ENCODE peak calls at places on chromosome 13, in seven cellular contexts. I is uterus, E is heart right ventricle, Q is AG04449, S is heart left ventricle, D is AG04450, X is BJ. N is an unnamed sample.

GRCh38 chr13:26255717-26256277 is 1.9 kb downstream of the CDK8 start:
- DNase-seq in I (no peak), E (no peak), Q (no peak), S (no peak), D (no peak), X (no peak), N (no peak)

GRCh38 chr13:73210218-73210883 is 151.5 kb downstream of the KLF5 start:
- DNase-seq in I (no peak), E (no peak), Q (no peak), S (no peak), D (no peak), X (no peak), N (no peak)

GRCh38 chr13:32754179-32754578 is 167.9 kb downstream of the PDS5B start:
- DNase-seq in I (no peak), E (no peak), Q (no peak), S (no peak), D (no peak), X (no peak), N (no peak)

GRCh38 chr13:70994204-70994603 is 872.8 kb downstream of the DACH1 start:
- DNase-seq in I (no peak), E (no peak), Q (no peak), S (no peak), D (no peak), X (no peak), N (no peak)

GRCh38 chr13:72151241-72151640 is 284.2 kb upstream of the DACH1 start:
- DNase-seq in I (no peak), E (no peak), Q (peak; percentile 65), S (no peak), D (no peak), X (peak; percentile 82), N (no peak)

GRCh38 chr13:21071894-21072293 is 10.5 kb upstream of the LATS2 start:
- DNase-seq in I (no peak), E (no peak), Q (no peak), S (no peak), D (no peak), X (no peak), N (no peak)

GRCh38 chr13:90732049-90732448 is 615.4 kb upstream of the MIR17HG start:
- DNase-seq in I (no peak), E (no peak), Q (no peak), S (no peak), D (no peak), X (no peak), N (no peak)

GRCh38 chr13:77519808-77520207 is 15.7 kb upstream of the SCEL start:
- DNase-seq in I (no peak), E (no peak), Q (no peak), S (no peak), D (no peak), X (no peak), N (no peak)

GRCh38 chr13:24473646-24474045 is 38.9 kb downstream of the PARP4 start:
- DNase-seq in I (no peak), E (no peak), Q (no peak), S (no peak), D (no peak), X (no peak), N (no peak)

GRCh38 chr13:23778879-23779278 is 110.3 kb downstream of the MIPEP start:
- DNase-seq in I (no peak), E (no peak), Q (no peak), S (no peak), D (no peak), X (no peak), N (peak; percentile 44)

GRCh38 chr13:98279473-98280175 is 102.6 kb upstream of the RNF113B start:
- DNase-seq in I (no peak), E (no peak), Q (no peak), S (no peak), D (no peak), X (no peak), N (no peak)

GRCh38 chr13:46633416-46633815 is 80.4 kb downstream of the LRCH1 start:
- DNase-seq in I (no peak), E (no peak), Q (peak; percentile 42), S (no peak), D (peak; percentile 69), X (peak; percentile 43), N (peak; percentile 73)

GRCh38 chr13:44870456-44870929 is 118.8 kb downstream of the NUFIP1 start:
- DNase-seq in I (no peak), E (peak; percentile 30), Q (no peak), S (peak; percentile 83), D (no peak), X (no peak), N (no peak)

GRCh38 chr13:41137951-41138350 is 5.3 kb upstream of the KBTBD6 start:
- DNase-seq in I (no peak), E (no peak), Q (no peak), S (no peak), D (peak; percentile 8), X (no peak), N (peak; percentile 82)

GRCh38 chr13:102970542-102970941 is 95.7 kb downstream of the SLC10A2 start:
- DNase-seq in I (no peak), E (no peak), Q (no peak), S (no peak), D (no peak), X (no peak), N (no peak)

GRCh38 chr13:102597029-102598015 is 536 bp downstream of the TPP2 start:
- DNase-seq in I (peak; percentile 32), E (no peak), Q (no peak), S (peak; percentile 27), D (no peak), X (no peak), N (no peak)

GRCh38 chr13:45747071-45747470 is 45.0 kb downstream of the CBY2 start:
- DNase-seq in I (no peak), E (no peak), Q (no peak), S (no peak), D (no peak), X (no peak), N (no peak)

GRCh38 chr13:86906458-86906857 is 764.7 kb upstream of the SLITRK5 start:
- DNase-seq in I (no peak), E (no peak), Q (no peak), S (no peak), D (no peak), X (no peak), N (no peak)
- H3K4me3 ChIP-seq in I (no peak overlapping the region), E (no peak overlapping the region), Q (no peak overlapping the region), S (no peak overlapping the region), D (no peak overlapping the region), X (no peak overlapping the region), N (no peak overlapping the region)

GRCh38 chr13:49499889-49500660 is 4.3 kb downstream of the PHF11 start:
- DNase-seq in I (no peak), E (no peak), Q (peak; percentile 45), S (no peak), D (peak; percentile 71), X (peak; percentile 57), N (no peak)

GRCh38 chr13:49498211-49498610 is 2.5 kb downstream of the PHF11 start:
- DNase-seq in I (no peak), E (no peak), Q (no peak), S (no peak), D (no peak), X (no peak), N (no peak)

GRCh38 chr13:49494645-49495044 is 1.1 kb upstream of the PHF11 start:
- DNase-seq in I (no peak), E (no peak), Q (no peak), S (no peak), D (no peak), X (no peak), N (no peak)

GRCh38 chr13:49497272-49497671 is 1.5 kb downstream of the PHF11 start:
- DNase-seq in I (no peak), E (no peak), Q (no peak), S (no peak), D (no peak), X (no peak), N (no peak)

GRCh38 chr13:49495783-49496762 is at the start of gene PHF11:
- DNase-seq in I (peak; percentile 76), E (peak; percentile 79), Q (no peak), S (peak; percentile 89), D (no peak), X (peak; percentile 25), N (no peak)
- TF ChIP-seq CTCF in I (peak; percentile 34), E (no peak), Q (no peak), S (peak; percentile 16), D (no peak), X (peak; percentile 2), N (no peak)

GRCh38 chr13:87671031-87671823 is at the start of gene SLITRK5:
- DNase-seq in I (no peak), E (peak; percentile 58), Q (no peak), S (peak; percentile 40), D (no peak), X (no peak), N (peak; percentile 39)
- H3K4me3 ChIP-seq in I (peak within 1 kb of the TSS; percentile 29), E (peak within 1 kb of the TSS; percentile 49), Q (no peak within 1 kb of the TSS), S (peak within 1 kb of the TSS; percentile 38), D (peak within 1 kb of the TSS; percentile 49), X (peak within 1 kb of the TSS; percentile 25), N (peak within 1 kb of the TSS; percentile 62)

GRCh38 chr13:112968910-112969691 is at the start of gene MCF2L:
- DNase-seq in I (no peak), E (peak; percentile 50), Q (no peak), S (no peak), D (no peak), X (no peak), N (no peak)

GRCh38 chr13:112966776-112967175 is 2.2 kb upstream of the MCF2L start:
- DNase-seq in I (no peak), E (no peak), Q (no peak), S (no peak), D (no peak), X (no peak), N (no peak)

GRCh38 chr13:112969692-112970338 is 801 bp downstream of the MCF2L start:
- DNase-seq in I (no peak), E (no peak), Q (no peak), S (no peak), D (no peak), X (no peak), N (no peak)

GRCh38 chr13:112967666-112968379 is 1.2 kb upstream of the MCF2L start:
- DNase-seq in I (no peak), E (no peak), Q (no peak), S (no peak), D (no peak), X (no peak), N (peak; percentile 9)

GRCh38 chr13:112968380-112968909 is 569 bp upstream of the MCF2L start:
- DNase-seq in I (no peak), E (peak; percentile 62), Q (no peak), S (no peak), D (no peak), X (no peak), N (no peak)
- TF ChIP-seq CTCF in I (no peak), E (no peak), Q (no peak), S (no peak), D (no peak), X (no peak), N (no peak)

DNA sequence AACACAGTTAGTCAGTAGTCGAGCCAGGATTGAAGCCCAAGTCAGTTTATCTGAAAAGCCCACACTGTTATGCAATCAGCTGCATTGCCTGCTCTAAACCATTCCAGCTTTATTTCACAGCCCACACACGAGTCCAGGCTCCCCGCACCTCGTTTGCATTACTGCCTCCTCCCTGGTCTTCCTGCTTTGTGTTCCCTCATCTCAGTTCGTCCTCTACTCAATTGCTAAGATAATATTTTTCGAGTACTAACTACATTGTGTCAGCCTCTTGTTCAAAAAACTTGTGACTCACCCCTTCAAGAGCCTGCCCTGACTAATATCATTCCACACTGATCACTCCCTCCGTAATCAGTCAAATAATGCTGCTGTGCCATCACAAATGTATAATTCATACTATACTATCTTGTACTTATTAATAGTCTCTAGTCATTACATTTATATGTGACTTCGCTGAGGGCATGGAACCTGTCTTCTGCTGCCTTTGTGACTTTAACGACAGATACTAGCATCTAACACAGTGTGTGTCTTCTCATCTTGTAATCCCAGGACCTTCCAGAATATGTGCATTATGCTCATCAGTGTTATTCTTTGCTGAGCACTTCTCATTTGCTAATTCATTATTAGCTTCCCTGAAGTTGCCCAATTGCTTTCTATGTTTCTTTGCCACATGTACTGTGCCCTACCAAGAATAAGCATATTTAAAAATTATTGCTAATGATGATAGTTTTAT is 26.2 kb upstream of the WDFY2 start:
- DNase-seq in I (peak; percentile 44), E (no peak), Q (peak; percentile 59), S (no peak), D (peak; percentile 43), X (peak; percentile 28), N (peak; percentile 19)
- H3K4me3 ChIP-seq in I (no peak overlapping the region), E (no peak overlapping the region), Q (peak overlapping the region; percentile 9), S (no peak overlapping the region), D (peak overlapping the region; percentile 39), X (no peak overlapping the region), N (no peak overlapping the region)